ENCODE peak calls at places on chromosomes 7 and 10, in seven cellular contexts. L is OCI-LY7; Z is activated T-helper 1 cell treated with Interleukin-2 at 50 U/mL for 16 hours; R is COR-L47; C is left kidney; Q is activated CD4-positive, CD25-positive, alpha-beta regulatory T cell treated with anti-CD3 and anti-CD28 coated beads, Interleukin-2, amount 50 U/mL, for 72 hours; U is osteocyte. D is an unnamed sample.

GRCh38 chr10:109861051-109861450 is 62.3 kb downstream of the XPNPEP1 start:
- DNase-seq in L (no peak), Z (no peak), R (no peak), C (peak), Q (no peak), U (no peak), D (no peak)

GRCh38 chr7:27161721-27162547 is 3.4 kb downstream of the HOXA9 start:
- DNase-seq in L (no peak), Z (no peak), R (no peak), C (no peak), Q (no peak), U (no peak), D (no peak)

GRCh38 chr7:41810258-41810576 is 107.3 kb upstream of the INHBA start:
- DNase-seq in L (no peak), Z (no peak), R (no peak), C (no peak), Q (no peak), U (no peak), D (no peak)

GRCh38 chr7:141572175-141572574 is 21.0 kb downstream of the AGK start:
- DNase-seq in L (no peak), Z (no peak), R (no peak), C (no peak), Q (no peak), U (no peak), D (no peak)

GRCh38 chr7:93757421-93757820 is 133.1 kb downstream of the TFPI2 start:
- DNase-seq in L (no peak), Z (no peak), R (no peak), C (no peak), Q (no peak), U (no peak), D (no peak)

GRCh38 chr7:136009488-136010079 is 32.4 kb upstream of the MTPN start:
- DNase-seq in L (peak), Z (no peak), R (peak), C (peak), Q (no peak), U (no peak), D (no peak)

GRCh38 chr7:121119047-121119446 is 130.5 kb downstream of the CPED1 start:
- DNase-seq in L (no peak), Z (no peak), R (no peak), C (no peak), Q (no peak), U (no peak), D (no peak)

GRCh38 chr7:150793569-150794238 is 6.5 kb downstream of the TMEM176B start:
- DNase-seq in L (no peak), Z (no peak), R (no peak), C (no peak), Q (no peak), U (no peak), D (no peak)

GRCh38 chr7:20223356-20223755 is 6.2 kb upstream of the MACC1 start:
- DNase-seq in L (no peak), Z (no peak), R (no peak), C (no peak), Q (no peak), U (no peak), D (no peak)

GRCh38 chr7:108093903-108094302 is 36.3 kb downstream of the LAMB4 start:
- DNase-seq in L (no peak), Z (no peak), R (no peak), C (no peak), Q (no peak), U (no peak), D (no peak)

GRCh38 chr10:6669269-6669859 is 89.3 kb upstream of the PRKCQ start:
- DNase-seq in L (peak), Z (no peak), R (peak), C (peak), Q (no peak), U (no peak), D (no peak)

GRCh38 chr7:143334244-143334643 is 18.3 kb downstream of the CLCN1 start:
- DNase-seq in L (no peak), Z (no peak), R (no peak), C (no peak), Q (no peak), U (no peak), D (no peak)

GRCh38 chr7:33379891-33380525 is 250.6 kb downstream of the BBS9 start:
- DNase-seq in L (no peak), Z (no peak), R (no peak), C (no peak), Q (no peak), U (no peak), D (no peak)

GRCh38 chr10:22253578-22253882 is 35.7 kb upstream of the EBLN1 start:
- DNase-seq in L (no peak), Z (peak), R (no peak), C (peak), Q (peak), U (no peak), D (peak)

GRCh38 chr7:79051915-79052314 is 401.6 kb downstream of the MAGI2 start:
- DNase-seq in L (no peak), Z (no peak), R (no peak), C (no peak), Q (no peak), U (no peak), D (no peak)

GRCh38 chr7:148022832-148023231 is 567.7 kb upstream of the C7orf33 start:
- DNase-seq in L (no peak), Z (no peak), R (no peak), C (no peak), Q (no peak), U (no peak), D (no peak)

GRCh38 chr10:124417846-124418725 is 637 bp downstream of the OAT start:
- DNase-seq in L (peak), Z (peak), R (no peak), C (peak), Q (peak), U (peak), D (peak)

GRCh38 chr7:137269240-137269639 is 74.3 kb downstream of the PTN start:
- DNase-seq in L (no peak), Z (no peak), R (no peak), C (no peak), Q (no peak), U (no peak), D (no peak)

GRCh38 chr7:130189281-130189782 is 15.9 kb downstream of the TMEM209 start:
- DNase-seq in L (no peak), Z (no peak), R (no peak), C (no peak), Q (no peak), U (no peak), D (no peak)

GRCh38 chr7:29327455-29327854 is 132.9 kb downstream of the CHN2 start:
- DNase-seq in L (no peak), Z (no peak), R (no peak), C (peak), Q (no peak), U (no peak), D (no peak)

GRCh38 chr10:51602326-51602725 is 97.1 kb downstream of the CSTF2T start:
- DNase-seq in L (no peak), Z (no peak), R (no peak), C (no peak), Q (no peak), U (no peak), D (no peak)

GRCh38 chr7:50640779-50641178 is 75.6 kb upstream of the DDC start:
- DNase-seq in L (no peak), Z (no peak), R (no peak), C (no peak), Q (no peak), U (no peak), D (no peak)

GRCh38 chr7:43585521-43585920 is 2.6 kb downstream of the STK17A start:
- DNase-seq in L (peak), Z (no peak), R (no peak), C (no peak), Q (no peak), U (no peak), D (no peak)

GRCh38 chr7:54874804-54875203 is 115.8 kb upstream of the SEC61G start:
- DNase-seq in L (no peak), Z (no peak), R (no peak), C (no peak), Q (no peak), U (no peak), D (no peak)

GRCh38 chr10:80324086-80324485 is 32.5 kb downstream of the DYDC1 start:
- DNase-seq in L (no peak), Z (no peak), R (no peak), C (no peak), Q (no peak), U (no peak), D (no peak)

GRCh38 chr7:51316262-51316665 is 345 bp downstream of the COBL start:
- DNase-seq in L (no peak), Z (no peak), R (peak), C (no peak), Q (no peak), U (no peak), D (no peak)

GRCh38 chr10:27822286-27822685 is 76.7 kb upstream of the MKX start:
- DNase-seq in L (no peak), Z (no peak), R (no peak), C (no peak), Q (no peak), U (no peak), D (no peak)

GRCh38 chr10:127449491-127449890 is 99.6 kb upstream of the NPS start:
- DNase-seq in L (no peak), Z (no peak), R (no peak), C (no peak), Q (no peak), U (no peak), D (no peak)

GRCh38 chr10:12768156-12768731 is 233.3 kb downstream of the CCDC3 start:
- DNase-seq in L (no peak), Z (no peak), R (no peak), C (peak), Q (no peak), U (no peak), D (no peak)

GRCh38 chr7:41188163-41189130 is 514.4 kb downstream of the INHBA start:
- DNase-seq in L (no peak), Z (no peak), R (no peak), C (peak), Q (no peak), U (no peak), D (no peak)

GRCh38 chr10:110404374-110404773 is 93.3 kb upstream of the DUSP5 start:
- DNase-seq in L (no peak), Z (no peak), R (no peak), C (no peak), Q (no peak), U (no peak), D (no peak)

GRCh38 chr7:38574121-38574520 is 57.1 kb downstream of the AMPH start:
- DNase-seq in L (no peak), Z (no peak), R (no peak), C (no peak), Q (no peak), U (no peak), D (no peak)

GRCh38 chr10:43816351-43817321 is 168.0 kb upstream of the ZNF32 start:
- DNase-seq in L (peak), Z (peak), R (no peak), C (peak), Q (peak), U (no peak), D (peak)

GRCh38 chr10:3902054-3902808 is 117.2 kb upstream of the KLF6 start:
- DNase-seq in L (peak), Z (no peak), R (no peak), C (no peak), Q (no peak), U (no peak), D (peak)

GRCh38 chr7:148944935-148945934 is 61.1 kb upstream of the EZH2 start:
- DNase-seq in L (no peak), Z (no peak), R (no peak), C (no peak), Q (no peak), U (no peak), D (no peak)

GRCh38 chr10:89389254-89389653 is 3.2 kb upstream of the IFIT1 start:
- DNase-seq in L (peak), Z (no peak), R (no peak), C (peak), Q (no peak), U (no peak), D (no peak)

GRCh38 chr7:114953724-114954123 is 31.8 kb downstream of the MDFIC start:
- DNase-seq in L (no peak), Z (no peak), R (no peak), C (no peak), Q (no peak), U (no peak), D (no peak)

GRCh38 chr10:3330687-3331086 is 158.1 kb upstream of the PITRM1 start:
- DNase-seq in L (no peak), Z (no peak), R (no peak), C (no peak), Q (no peak), U (no peak), D (no peak)

GRCh38 chr10:73065441-73065840 is 31.2 kb downstream of the P4HA1 start:
- DNase-seq in L (no peak), Z (no peak), R (no peak), C (no peak), Q (no peak), U (no peak), D (no peak)